ENCODE peak calls at places on chromosomes 5 and 9, in six cellular contexts. W, F, G, I, Q and L are unnamed samples.

GRCh38 chr5:170248635-170249227 is 15.9 kb downstream of the C5orf58 start:
- DNase-seq in W (no peak), F (no peak), G (no peak), I (no peak), Q (no peak), L (no peak)

GRCh38 chr5:168951764-168952163 is 349.2 kb downstream of the SLIT3 start:
- DNase-seq in W (no peak), F (no peak), G (no peak), I (no peak), Q (no peak), L (no peak)

GRCh38 chr5:81757404-81757803 is 6.5 kb upstream of the SSBP2 start:
- DNase-seq in W (no peak), F (no peak), G (no peak), I (no peak), Q (no peak), L (no peak)

GRCh38 chr9:124190761-124191160 is 67.0 kb upstream of the NEK6 start:
- DNase-seq in W (no peak), F (no peak), G (no peak), I (peak), Q (no peak), L (no peak)

GRCh38 chr9:107175039-107175438 is 108.0 kb upstream of the RAD23B start:
- DNase-seq in W (no peak), F (no peak), G (peak), I (no peak), Q (no peak), L (no peak)

GRCh38 chr9:14258840-14259239 is 55.1 kb downstream of the NFIB start:
- DNase-seq in W (no peak), F (no peak), G (peak), I (no peak), Q (peak), L (no peak)

GRCh38 chr9:127308559-127309429 is 44.2 kb downstream of the GARNL3 start:
- DNase-seq in W (no peak), F (no peak), G (no peak), I (no peak), Q (peak), L (no peak)

GRCh38 chr9:127104465-127105311 is 17.7 kb downstream of the ANGPTL2 start:
- DNase-seq in W (no peak), F (no peak), G (no peak), I (no peak), Q (peak), L (no peak)

GRCh38 chr5:98510111-98510510 is 263.4 kb upstream of the RGMB start:
- DNase-seq in W (no peak), F (no peak), G (peak), I (no peak), Q (peak), L (no peak)

GRCh38 chr5:1008451-1009358 is at the start of gene NKD2:
- DNase-seq in W (peak), F (peak), G (no peak), I (peak), Q (no peak), L (peak)
- TF ChIP-seq CTCF in W (peak), F (peak), G (peak), I (peak), Q (peak), L (peak)

DNA sequence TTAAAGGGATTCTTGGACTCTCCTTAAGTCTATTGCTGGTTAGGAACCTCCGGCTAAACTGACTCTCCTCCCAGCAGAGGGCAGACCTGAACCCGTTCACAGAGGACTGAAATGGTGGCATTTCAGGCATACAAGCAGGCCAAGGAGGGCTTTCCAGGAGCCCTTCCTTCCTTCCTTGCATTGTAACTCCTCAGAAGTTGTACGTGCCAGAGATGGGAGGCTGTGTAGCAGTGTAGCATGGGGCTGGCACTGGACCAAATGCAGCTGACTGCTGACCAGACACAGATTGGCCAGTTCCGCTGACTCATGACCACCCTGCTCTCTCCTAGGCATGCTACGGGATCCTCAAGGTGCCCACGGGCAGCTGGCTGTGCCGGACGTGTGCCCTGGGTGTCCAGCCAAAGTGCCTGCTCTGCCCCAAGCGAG is 36.4 kb downstream of the JADE2 start:
- DNase-seq in W (no peak), F (no peak), G (peak), I (no peak), Q (no peak), L (no peak)
- TF ChIP-seq CTCF in W (peak), F (peak), G (peak), I (peak), Q (peak), L (no peak)

GRCh38 chr9:27124151-27124550 is 15.1 kb downstream of the TEK start:
- DNase-seq in W (no peak), F (no peak), G (no peak), I (no peak), Q (no peak), L (no peak)

GRCh38 chr9:27125936-27126335 is 16.9 kb downstream of the TEK start:
- DNase-seq in W (no peak), F (no peak), G (no peak), I (no peak), Q (no peak), L (no peak)

GRCh38 chr9:27126682-27127081 is 17.7 kb downstream of the TEK start:
- DNase-seq in W (no peak), F (no peak), G (no peak), I (no peak), Q (no peak), L (no peak)

GRCh38 chr9:27129221-27129620 is 20.2 kb downstream of the TEK start:
- DNase-seq in W (no peak), F (no peak), G (no peak), I (no peak), Q (no peak), L (no peak)

GRCh38 chr9:27125030-27125429 is 16.0 kb downstream of the TEK start:
- DNase-seq in W (peak), F (no peak), G (peak), I (no peak), Q (peak), L (no peak)
- TF ChIP-seq CTCF in W (no peak), F (no peak), G (no peak), I (no peak), Q (no peak), L (no peak)

GRCh38 chr9:18424132-18424531 is 49.8 kb upstream of the ADAMTSL1 start:
- DNase-seq in W (no peak), F (no peak), G (no peak), I (no peak), Q (peak), L (no peak)
- TF ChIP-seq CTCF in W (no peak), F (no peak), G (no peak), I (no peak), Q (no peak), L (no peak)

GRCh38 chr9:33222031-33222430 is 17.9 kb upstream of the SPINK4 start:
- DNase-seq in W (no peak), F (no peak), G (no peak), I (no peak), Q (no peak), L (no peak)

GRCh38 chr9:33220681-33221567 is 19.0 kb upstream of the SPINK4 start:
- DNase-seq in W (no peak), F (no peak), G (no peak), I (no peak), Q (no peak), L (no peak)

GRCh38 chr9:33225319-33226152 is 14.4 kb upstream of the SPINK4 start:
- DNase-seq in W (no peak), F (no peak), G (peak), I (peak), Q (peak), L (peak)

GRCh38 chr9:33221568-33221884 is 18.4 kb upstream of the SPINK4 start:
- DNase-seq in W (no peak), F (no peak), G (no peak), I (no peak), Q (no peak), L (no peak)

GRCh38 chr9:33223696-33224095 is 16.3 kb upstream of the SPINK4 start:
- DNase-seq in W (no peak), F (no peak), G (no peak), I (no peak), Q (no peak), L (no peak)
- TF ChIP-seq CTCF in W (no peak), F (peak), G (peak), I (no peak), Q (peak), L (no peak)